ENCODE peak calls at places on chromosome 14, in six cellular contexts. Z is ovary, B is pancreas, N is keratinocyte, C is psoas muscle, H is hepatocyte. T is an unnamed sample. For H3K27me3, the result is how much of the 10 kb centered on the place peaks cover.

GRCh38 chr14:102731871-102732800 is 45.1 kb upstream of the TRAF3 start:
- DNase-seq in Z (no peak), C (no peak), B (no peak), H (no peak), N (no peak), T (no peak)

GRCh38 chr14:36662543-36663403 is 1.1 kb downstream of the PAX9 start:
- DNase-seq in N (no peak), B (no peak), H (no peak), Z (no peak), C (no peak), T (no peak)

GRCh38 chr14:69045857-69046351 is 66.8 kb upstream of the ACTN1 start:
- DNase-seq in C (no peak), B (no peak), H (no peak), N (no peak), Z (peak), T (no peak)

GRCh38 chr14:24224618-24225071 is 7.5 kb downstream of the NEDD8 start:
- DNase-seq in Z (no peak), H (no peak), N (no peak), C (no peak), B (no peak), T (no peak)

GRCh38 chr14:73503648-73504047 is 12.9 kb downstream of the RIOX1 start:
- DNase-seq in C (no peak), B (no peak), N (no peak), H (no peak), Z (no peak), T (no peak)

GRCh38 chr14:70073924-70074566 is 114.7 kb downstream of the SLC8A3 start:
- DNase-seq in H (peak), Z (no peak), C (peak), B (peak), N (peak), T (peak)

GRCh38 chr14:30069536-30069935 is 141.9 kb upstream of the PRKD1 start:
- DNase-seq in C (no peak), B (no peak), N (no peak), Z (no peak), H (no peak), T (no peak)

GRCh38 chr14:63727231-63727735 is 582 bp downstream of the SGPP1 start:
- DNase-seq in B (peak), C (peak), N (no peak), Z (peak), H (peak), T (peak)

GRCh38 chr14:85463512-85463911 is 66.4 kb upstream of the FLRT2 start:
- DNase-seq in C (no peak), N (no peak), Z (no peak), H (no peak), B (no peak), T (no peak)

GRCh38 chr14:102776761-102777710 is at the start of gene TRAF3:
- DNase-seq in N (no peak), B (peak), Z (peak), C (peak), H (peak), T (no peak)

GRCh38 chr14:86858043-86858442 is 1134.9 kb downstream of the GALC start:
- DNase-seq in H (no peak), B (no peak), Z (no peak), C (no peak), N (no peak), T (no peak)

GRCh38 chr14:86847176-86847575 is 1145.8 kb downstream of the GALC start:
- DNase-seq in Z (no peak), C (no peak), H (no peak), N (no peak), B (no peak), T (no peak)

DNA sequence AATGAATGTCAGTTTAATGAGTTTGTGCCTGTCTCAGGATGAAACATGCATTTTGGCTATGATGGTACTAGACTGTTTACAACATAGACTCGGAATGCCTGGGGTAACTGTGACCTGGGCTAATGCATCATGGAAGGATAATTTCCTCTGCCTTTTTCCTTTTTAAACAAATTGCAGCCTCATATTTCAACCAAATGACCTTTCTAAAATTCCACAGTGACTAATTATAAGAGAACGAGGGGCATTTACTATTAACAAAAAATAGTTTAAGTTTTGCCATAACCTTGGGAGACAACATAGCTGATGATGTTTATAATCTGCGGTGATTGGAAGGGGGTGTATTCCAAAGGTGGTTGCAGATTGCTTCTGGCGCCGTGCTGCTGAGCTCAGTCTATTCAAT is 1140.5 kb downstream of the GALC start:
- DNase-seq in B (no peak), H (no peak), Z (no peak), N (no peak), C (no peak), T (no peak)
- TF ChIP-seq CTCF in B (no peak), H (no peak), Z (no peak), N (no peak), C (no peak), T (no peak)

GRCh38 chr14:65972891-65973290 is 513.3 kb upstream of the CCDC196 start:
- DNase-seq in Z (no peak), N (no peak), C (no peak), B (no peak), H (no peak), T (no peak)
- H3K27me3 ChIP-seq in Z (under half), N (under half), C (under half), B (under half), H (under half), T (under half)

GRCh38 chr14:59347915-59348314 is 117.3 kb downstream of the GPR135 start:
- DNase-seq in N (no peak), H (peak), Z (no peak), C (no peak), B (no peak), T (no peak)
- TF ChIP-seq CTCF in N (no peak), H (no peak), Z (no peak), C (no peak), B (no peak), T (no peak)

DNA sequence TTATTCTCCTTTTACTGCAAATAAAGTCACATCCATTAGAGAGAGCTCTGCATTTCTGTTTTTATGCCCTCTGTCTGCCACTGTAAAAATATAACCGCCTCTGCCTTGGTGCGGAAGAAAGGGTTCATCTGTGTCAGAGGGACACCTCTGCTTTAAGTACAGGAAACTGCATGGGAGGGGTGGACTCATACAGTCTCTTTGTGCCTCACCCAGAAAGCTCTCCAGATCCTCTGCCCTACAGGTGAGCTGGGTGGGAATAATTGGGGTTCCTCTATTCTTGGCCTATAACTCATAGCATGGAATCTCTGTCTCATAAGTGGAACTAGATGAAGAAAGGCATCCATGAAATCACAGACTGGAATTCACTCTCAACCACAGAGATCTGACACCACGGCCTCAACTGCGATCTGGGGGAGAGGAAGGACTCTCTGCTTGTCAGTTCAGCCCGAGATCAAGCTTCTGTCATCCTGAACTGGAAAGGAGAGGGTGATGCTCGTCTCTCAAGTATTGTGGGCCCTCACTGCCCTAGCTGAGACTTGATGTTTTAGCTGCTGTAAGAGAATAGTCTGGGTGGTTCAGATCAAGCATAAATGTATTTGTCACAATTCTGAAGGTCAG is 702.3 kb downstream of the TMEM121 start:
- DNase-seq in C (no peak), B (no peak), N (no peak), H (no peak), Z (no peak), T (no peak)
- H3K27me3 ChIP-seq in C (under half), B (under half), N (under half), H (under half), Z (under half), T (half or more)

GRCh38 chr14:90450667-90451066 is 53.8 kb downstream of the CALM1 start:
- DNase-seq in C (no peak), H (no peak), N (no peak), Z (no peak), B (no peak), T (no peak)

GRCh38 chr14:90450151-90450550 is 53.3 kb downstream of the CALM1 start:
- DNase-seq in B (no peak), C (no peak), H (no peak), Z (no peak), N (no peak), T (no peak)

GRCh38 chr14:90445011-90445410 is 48.2 kb downstream of the CALM1 start:
- DNase-seq in B (no peak), N (no peak), Z (no peak), C (no peak), H (no peak), T (no peak)

GRCh38 chr14:90446405-90446804 is 49.6 kb downstream of the CALM1 start:
- DNase-seq in H (no peak), Z (no peak), B (no peak), C (no peak), N (no peak), T (no peak)

DNA sequence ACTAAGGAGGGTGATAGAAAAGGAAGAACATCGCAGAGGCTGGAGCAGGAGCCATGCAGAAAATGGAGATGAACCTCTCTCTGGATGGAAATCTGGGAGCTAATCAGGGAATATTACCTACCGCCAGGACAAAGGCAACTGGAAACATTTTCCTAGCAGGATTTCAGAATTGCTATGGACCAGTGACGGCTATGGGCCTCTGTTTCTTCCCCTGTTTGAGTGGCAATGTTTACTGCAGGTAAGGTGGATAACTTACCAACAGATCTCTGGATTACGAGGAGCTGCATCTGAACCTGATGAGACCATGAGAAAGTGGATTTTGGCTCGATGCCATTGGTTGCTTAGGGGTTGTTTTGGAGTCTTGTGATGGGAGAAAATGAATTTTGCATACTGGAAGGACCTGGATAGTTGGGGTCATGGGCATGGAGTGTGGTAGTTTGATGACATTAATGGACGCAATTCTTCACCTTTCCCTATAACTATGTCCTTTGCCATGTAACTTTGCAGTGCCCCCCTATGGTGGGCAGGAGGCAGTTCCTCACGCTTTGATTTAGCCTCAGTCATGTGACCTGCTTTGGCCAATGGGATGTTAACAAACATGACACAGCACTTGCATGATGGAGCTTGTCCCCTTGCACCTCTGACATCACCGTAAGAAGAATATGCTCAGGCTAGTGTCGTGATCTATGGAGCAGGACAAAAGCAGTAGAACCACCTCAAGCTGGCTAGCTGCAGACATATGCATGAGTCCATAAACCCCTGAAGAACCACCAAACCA is 51.1 kb downstream of the CALM1 start:
- DNase-seq in B (no peak), Z (no peak), N (no peak), H (no peak), C (no peak), T (no peak)
- TF ChIP-seq CTCF in B (no peak), Z (no peak), N (no peak), H (no peak), C (no peak), T (no peak)

GRCh38 chr14:100586153-100586519 is 1.1 kb downstream of the BEGAIN start:
- DNase-seq in N (no peak), B (no peak), H (no peak), C (no peak), Z (no peak), T (no peak)

GRCh38 chr14:100586520-100587247 is 533 bp downstream of the BEGAIN start:
- DNase-seq in C (peak), Z (no peak), B (no peak), H (peak), N (peak), T (no peak)

GRCh38 chr14:100588671-100589070 is 1.5 kb upstream of the BEGAIN start:
- DNase-seq in Z (no peak), N (no peak), B (no peak), C (peak), H (no peak), T (peak)

GRCh38 chr14:100587763-100588411 is 670 bp upstream of the BEGAIN start:
- DNase-seq in H (no peak), B (no peak), N (no peak), Z (no peak), C (peak), T (peak)

DNA sequence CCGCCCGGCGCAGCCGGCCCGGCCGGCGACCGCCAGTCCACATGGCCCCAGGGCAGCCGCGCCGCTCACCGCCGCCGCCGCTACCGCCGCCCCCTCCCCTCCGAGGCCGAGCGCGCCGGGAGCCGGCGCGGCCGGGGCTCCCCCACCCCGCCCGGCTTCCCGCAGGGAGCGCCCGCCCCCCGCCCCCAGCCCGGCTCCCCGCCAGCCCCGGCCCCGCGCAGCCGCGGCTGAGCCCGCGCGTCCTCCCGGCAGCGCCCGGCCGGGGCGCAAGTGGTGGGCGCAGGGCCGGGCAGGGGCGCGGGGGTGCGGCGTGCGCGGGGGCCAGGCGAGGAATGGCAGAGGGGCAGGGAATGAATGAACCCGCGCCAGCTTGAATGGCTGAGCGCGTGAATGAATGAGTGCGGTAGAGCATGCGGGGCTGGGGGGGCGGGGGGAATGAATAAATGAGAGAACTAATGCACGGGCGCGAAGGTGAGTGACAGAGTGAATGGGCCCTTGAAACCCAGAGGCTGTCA is at the start of gene BEGAIN:
- DNase-seq in C (peak), N (no peak), Z (no peak), H (no peak), B (no peak), T (no peak)
- H3K27me3 ChIP-seq in C (under half), N (under half), Z (under half), H (under half), B (under half), T (under half)

GRCh38 chr14:31745741-31746140 is 184.5 kb downstream of the NUBPL start:
- DNase-seq in N (no peak), B (no peak), Z (no peak), H (no peak), C (no peak), T (no peak)
- TF ChIP-seq CTCF in N (no peak), B (no peak), Z (no peak), H (no peak), C (no peak), T (no peak)

GRCh38 chr14:81679226-81679625 is 145.6 kb upstream of the SEL1L start:
- DNase-seq in Z (no peak), H (no peak), N (no peak), C (no peak), B (no peak), T (no peak)

GRCh38 chr14:81684696-81685095 is 151.0 kb upstream of the SEL1L start:
- DNase-seq in H (no peak), N (no peak), Z (no peak), B (no peak), C (no peak), T (no peak)

GRCh38 chr14:81682134-81682533 is 148.5 kb upstream of the SEL1L start:
- DNase-seq in N (no peak), C (no peak), Z (no peak), H (no peak), B (no peak), T (no peak)

GRCh38 chr14:81677736-81678135 is 144.1 kb upstream of the SEL1L start:
- DNase-seq in Z (no peak), B (peak), C (no peak), H (no peak), N (no peak), T (no peak)

GRCh38 chr14:81681466-81681865 is 147.8 kb upstream of the SEL1L start:
- DNase-seq in C (no peak), B (no peak), N (no peak), Z (no peak), H (no peak), T (no peak)
- H3K27me3 ChIP-seq in C (under half), B (under half), N (under half), Z (under half), H (under half), T (under half)

GRCh38 chr14:74573421-74574091 is 38.5 kb downstream of the LTBP2 start:
- DNase-seq in H (no peak), N (no peak), Z (no peak), C (no peak), B (no peak), T (no peak)
- TF ChIP-seq CTCF in H (peak), N (no peak), Z (no peak), C (no peak), B (no peak), T (no peak)